ENCODE peak calls at places on chromosomes 5 and 9, in six cellular contexts. S is H9, I is omental fat pad, D is endothelial cell, O is pancreas, Q is left lung. A is an unnamed sample.

GRCh38 chr5:111070272-111071134 is 1.0 kb upstream of the TSLP start:
- DNase-seq in S (peak), I (no peak), D (peak), O (no peak), Q (no peak), A (no peak)

GRCh38 chr5:78540335-78541057 is 108.1 kb downstream of the LHFPL2 start:
- DNase-seq in S (no peak), I (no peak), D (no peak), O (no peak), Q (no peak), A (no peak)

GRCh38 chr5:129973716-129974426 is 69.6 kb downstream of the CHSY3 start:
- DNase-seq in S (no peak), I (no peak), D (no peak), O (no peak), Q (no peak), A (no peak)

GRCh38 chr9:71393011-71393410 is 271.6 kb upstream of the TRPM3 start:
- DNase-seq in S (no peak), I (no peak), D (no peak), O (no peak), Q (no peak), A (no peak)

GRCh38 chr5:32973646-32974045 is 262.5 kb downstream of the NPR3 start:
- DNase-seq in S (no peak), I (no peak), D (no peak), O (no peak), Q (no peak), A (no peak)

GRCh38 chr9:118644066-118644465 is 725.2 kb downstream of the BRINP1 start:
- DNase-seq in S (no peak), I (no peak), D (no peak), O (no peak), Q (no peak), A (no peak)

GRCh38 chr5:162948677-162949076 is 488.7 kb upstream of the CCNG1 start:
- DNase-seq in S (no peak), I (no peak), D (no peak), O (no peak), Q (no peak), A (no peak)

GRCh38 chr5:54217826-54218503 is 92.4 kb downstream of the ARL15 start:
- DNase-seq in S (no peak), I (no peak), D (peak), O (peak), Q (no peak), A (no peak)

GRCh38 chr9:124011460-124012301 is at the start of gene LHX2:
- DNase-seq in S (peak), I (no peak), D (peak), O (no peak), Q (no peak), A (no peak)

GRCh38 chr5:134022333-134022732 is 17.6 kb upstream of the VDAC1 start:
- DNase-seq in S (no peak), I (no peak), D (no peak), O (no peak), Q (no peak), A (no peak)

GRCh38 chr5:24110019-24110615 is 534.7 kb downstream of the CDH10 start:
- DNase-seq in S (no peak), I (no peak), D (no peak), O (no peak), Q (no peak), A (no peak)

GRCh38 chr5:67290620-67291019 is 94.0 kb upstream of the CD180 start:
- DNase-seq in S (no peak), I (no peak), D (no peak), O (no peak), Q (no peak), A (no peak)

GRCh38 chr9:77956555-77956954 is 75.1 kb downstream of the GNAQ start:
- DNase-seq in S (no peak), I (no peak), D (no peak), O (no peak), Q (no peak), A (no peak)

GRCh38 chr5:27034531-27034930 is 3.9 kb downstream of the CDH9 start:
- DNase-seq in S (no peak), I (no peak), D (no peak), O (no peak), Q (no peak), A (no peak)

GRCh38 chr5:142512041-142512679 is 173.7 kb downstream of the FGF1 start:
- DNase-seq in S (no peak), I (no peak), D (no peak), O (no peak), Q (no peak), A (no peak)

GRCh38 chr5:103237783-103238182 is 20.8 kb upstream of the MACIR start:
- DNase-seq in S (no peak), I (no peak), D (no peak), O (no peak), Q (no peak), A (no peak)

GRCh38 chr9:83299556-83299955 is 236.6 kb upstream of the RASEF start:
- DNase-seq in S (no peak), I (no peak), D (no peak), O (no peak), Q (peak), A (no peak)

GRCh38 chr5:90547072-90547536 is 11.5 kb upstream of the ADGRV1 start:
- DNase-seq in S (no peak), I (no peak), D (no peak), O (no peak), Q (no peak), A (no peak)

GRCh38 chr9:128341435-128341849 is 1.1 kb downstream of the SLC27A4 start:
- DNase-seq in S (peak), I (no peak), D (peak), O (peak), Q (peak), A (peak)

GRCh38 chr5:170818222-170818621 is 34.7 kb downstream of the GABRP start:
- DNase-seq in S (no peak), I (no peak), D (no peak), O (no peak), Q (no peak), A (no peak)

GRCh38 chr5:110053824-110054223 is 364.1 kb downstream of the MAN2A1 start:
- DNase-seq in S (no peak), I (no peak), D (no peak), O (no peak), Q (no peak), A (no peak)

GRCh38 chr9:14435871-14436270 is 121.9 kb upstream of the NFIB start:
- DNase-seq in S (no peak), I (no peak), D (no peak), O (no peak), Q (no peak), A (no peak)

GRCh38 chr9:31336391-31336790 is 1048.1 kb upstream of the ACO1 start:
- DNase-seq in S (no peak), I (no peak), D (no peak), O (no peak), Q (no peak), A (no peak)

GRCh38 chr9:32587901-32588300 is 14.9 kb upstream of the NDUFB6 start:
- DNase-seq in S (no peak), I (no peak), D (no peak), O (no peak), Q (no peak), A (no peak)

GRCh38 chr5:177431317-177432142 is 5.1 kb downstream of the GRK6 start:
- DNase-seq in S (no peak), I (no peak), D (no peak), O (no peak), Q (peak), A (peak)

GRCh38 chr5:40518511-40518917 is 161.2 kb upstream of the PTGER4 start:
- DNase-seq in S (no peak), I (no peak), D (no peak), O (no peak), Q (no peak), A (no peak)

GRCh38 chr5:150497274-150497988 is 10.5 kb upstream of the NDST1 start:
- DNase-seq in S (no peak), I (no peak), D (no peak), O (no peak), Q (no peak), A (no peak)

GRCh38 chr5:42858031-42858643 is 46.4 kb upstream of the SELENOP start:
- DNase-seq in S (no peak), I (no peak), D (no peak), O (no peak), Q (no peak), A (no peak)

GRCh38 chr5:44046581-44047327 is 342.5 kb downstream of the FGF10 start:
- DNase-seq in S (no peak), I (no peak), D (no peak), O (no peak), Q (no peak), A (no peak)

GRCh38 chr5:68379275-68380026 is 163.9 kb downstream of the PIK3R1 start:
- DNase-seq in S (no peak), I (no peak), D (no peak), O (no peak), Q (no peak), A (no peak)

GRCh38 chr9:125946397-125946796 is 199.2 kb downstream of the PBX3 start:
- DNase-seq in S (no peak), I (no peak), D (no peak), O (no peak), Q (no peak), A (no peak)
- TF ChIP-seq CTCF in S (no peak), I (no peak), D (no peak), O (no peak), Q (no peak), A (no peak)

DNA sequence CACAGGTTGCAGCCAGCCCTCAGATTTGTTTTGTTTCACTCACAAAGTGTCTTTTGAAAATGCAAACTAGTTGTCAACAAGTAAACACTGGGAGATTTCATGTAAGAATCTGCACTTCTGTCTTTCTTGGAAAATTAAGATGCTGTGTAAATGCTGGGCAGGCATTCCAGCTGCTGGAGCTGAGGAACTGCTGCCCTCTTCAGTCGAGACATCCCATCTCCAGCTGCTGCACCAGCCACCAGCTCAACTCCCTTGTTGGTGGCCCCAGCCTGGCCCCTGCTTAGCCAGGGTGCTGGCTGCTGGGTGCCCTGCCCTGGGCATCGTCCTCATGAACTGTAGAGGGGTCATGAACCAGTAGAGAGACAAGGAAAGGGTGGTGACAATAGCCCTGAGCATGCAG is 33.1 kb upstream of the AFAP1L1 start:
- DNase-seq in S (no peak), I (no peak), D (no peak), O (no peak), Q (no peak), A (no peak)
- TF ChIP-seq CTCF in S (peak), I (no peak), D (no peak), O (no peak), Q (no peak), A (no peak)

GRCh38 chr9:106403081-106403480 is 459.9 kb upstream of the ZNF462 start:
- DNase-seq in S (no peak), I (no peak), D (no peak), O (no peak), Q (no peak), A (no peak)

GRCh38 chr9:106405871-106406435 is 457.0 kb upstream of the ZNF462 start:
- DNase-seq in S (no peak), I (no peak), D (no peak), O (no peak), Q (no peak), A (no peak)

GRCh38 chr9:106400950-106401349 is 462.0 kb upstream of the ZNF462 start:
- DNase-seq in S (no peak), I (no peak), D (no peak), O (no peak), Q (no peak), A (no peak)

GRCh38 chr9:106400170-106400569 is 462.8 kb upstream of the ZNF462 start:
- DNase-seq in S (no peak), I (no peak), D (no peak), O (no peak), Q (no peak), A (no peak)

GRCh38 chr9:106404137-106404536 is 458.8 kb upstream of the ZNF462 start:
- DNase-seq in S (no peak), I (no peak), D (no peak), O (no peak), Q (no peak), A (no peak)
- TF ChIP-seq CTCF in S (no peak), I (no peak), D (no peak), O (no peak), Q (no peak), A (no peak)

GRCh38 chr5:165617491-165617890 is 2112.1 kb downstream of the MAT2B start:
- DNase-seq in S (no peak), I (no peak), D (no peak), O (no peak), Q (no peak), A (no peak)

GRCh38 chr5:165620394-165620793 is 2115.0 kb downstream of the MAT2B start:
- DNase-seq in S (no peak), I (peak), D (no peak), O (no peak), Q (no peak), A (no peak)

DNA sequence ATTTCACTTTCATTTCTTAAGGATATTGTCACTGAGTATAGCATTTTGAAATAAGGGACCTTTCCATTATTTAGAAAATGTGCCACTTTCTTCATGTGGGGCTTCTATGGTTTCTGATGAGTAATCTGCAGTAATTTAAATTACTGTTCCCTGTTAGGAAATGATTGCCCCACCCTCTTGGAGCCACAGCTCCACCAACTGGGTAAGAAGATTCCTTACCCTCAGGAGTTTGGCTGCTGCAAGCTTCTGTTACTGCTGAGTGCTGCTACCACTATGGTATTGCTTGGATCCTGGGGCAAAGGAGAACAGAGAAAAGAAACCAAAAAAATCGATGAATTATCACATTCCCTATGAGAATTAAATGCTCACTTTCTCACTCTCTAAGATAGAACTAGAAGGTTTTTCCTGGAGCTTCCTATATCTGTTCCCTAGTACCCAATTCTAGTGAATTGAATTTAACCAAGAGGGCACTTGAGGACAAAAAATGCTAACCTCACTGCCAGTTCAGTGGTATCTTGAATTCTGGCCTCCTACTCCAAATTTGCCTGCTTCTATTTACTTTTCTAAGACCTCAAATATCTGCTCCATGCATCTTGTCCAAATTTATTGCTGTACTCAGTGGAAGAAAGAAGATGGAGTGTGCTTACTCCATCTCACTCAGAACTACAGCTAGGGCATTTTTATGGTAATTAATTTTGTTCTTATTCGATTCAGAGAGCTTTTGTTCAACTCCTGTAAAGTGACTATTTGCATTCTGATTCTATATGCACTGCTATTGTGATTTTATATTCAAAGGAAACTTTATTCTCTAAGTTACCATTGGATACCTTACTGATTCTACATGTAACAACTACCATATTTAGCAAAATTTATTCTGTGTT is 2111.4 kb downstream of the MAT2B start:
- DNase-seq in S (peak), I (no peak), D (no peak), O (no peak), Q (no peak), A (no peak)
- TF ChIP-seq CTCF in S (peak), I (no peak), D (no peak), O (no peak), Q (no peak), A (no peak)

DNA sequence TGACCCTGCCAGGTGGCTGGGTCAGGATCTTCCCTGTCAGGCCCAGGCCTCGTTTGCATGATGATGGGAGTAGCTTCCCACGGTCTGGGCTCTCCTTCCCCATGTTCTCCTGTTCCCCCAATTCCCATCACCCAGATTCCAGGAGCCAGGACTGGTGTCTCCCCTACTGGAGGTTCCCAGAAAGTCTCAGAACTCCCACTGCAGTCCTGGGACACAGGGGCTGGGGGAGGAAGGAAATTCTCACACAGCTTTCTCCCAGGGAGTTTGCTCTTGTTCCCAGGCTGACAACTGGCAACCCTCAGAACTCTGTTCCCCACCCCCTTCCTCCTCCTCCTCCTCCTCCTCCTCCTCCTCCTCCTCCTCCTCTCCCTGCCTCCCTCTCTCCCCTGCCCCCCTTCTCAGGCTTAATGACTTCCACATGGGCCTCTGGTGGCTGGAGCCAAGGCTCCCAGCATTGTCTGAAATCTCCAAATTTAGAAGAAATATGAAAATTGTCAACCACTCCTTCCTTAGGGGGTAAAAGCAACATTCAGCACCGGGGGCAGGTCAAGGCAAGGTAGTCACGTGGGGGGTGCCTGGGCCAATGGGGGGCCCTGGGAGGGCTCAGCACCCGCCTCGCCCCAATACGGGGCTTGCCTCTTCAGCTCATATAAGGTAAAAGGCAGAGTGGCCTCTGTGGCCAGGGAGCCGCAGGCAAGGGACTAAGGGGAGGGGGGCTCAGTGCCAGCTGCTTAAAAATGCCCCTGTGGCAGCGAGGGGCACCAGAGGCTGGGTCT is 27.3 kb upstream of the IL17B start:
- DNase-seq in S (peak), I (no peak), D (no peak), O (no peak), Q (peak), A (no peak)
- TF ChIP-seq CTCF in S (peak), I (no peak), D (no peak), O (no peak), Q (no peak), A (no peak)

GRCh38 chr5:58491216-58491892 is at the start of gene GAPT:
- DNase-seq in S (no peak), I (no peak), D (no peak), O (no peak), Q (no peak), A (no peak)
- TF ChIP-seq CTCF in S (no peak), I (no peak), D (no peak), O (no peak), Q (no peak), A (no peak)

DNA sequence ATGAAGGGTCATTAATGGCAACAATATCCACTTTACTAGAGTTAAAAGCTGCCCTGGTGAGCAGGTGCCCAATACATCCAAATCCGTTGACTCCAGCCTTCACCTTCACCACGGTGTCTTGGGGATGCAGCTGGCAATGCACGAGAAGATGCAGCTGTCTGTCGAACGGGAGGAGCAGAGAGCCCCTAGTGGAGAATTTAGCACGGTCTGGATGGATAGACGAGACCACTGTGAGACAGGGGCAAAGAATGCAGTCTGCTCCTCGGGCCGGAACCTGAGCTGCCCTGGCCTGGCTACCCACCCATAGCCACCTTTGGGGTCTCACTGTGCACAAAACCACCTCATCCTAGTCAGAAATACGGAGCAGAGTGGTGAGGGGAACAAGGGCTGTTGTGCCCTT is 35.1 kb downstream of the ADRA1B start:
- DNase-seq in S (peak), I (no peak), D (peak), O (no peak), Q (no peak), A (no peak)
- TF ChIP-seq CTCF in S (peak), I (no peak), D (no peak), O (no peak), Q (no peak), A (no peak)

GRCh38 chr5:29811914-29812679 is 1381.4 kb upstream of the CDH6 start:
- DNase-seq in S (no peak), I (no peak), D (no peak), O (no peak), Q (no peak), A (no peak)
- TF ChIP-seq CTCF in S (peak), I (no peak), D (no peak), O (no peak), Q (no peak), A (no peak)

GRCh38 chr5:161047024-161047423 is 195.0 kb upstream of the ATP10B start:
- DNase-seq in S (no peak), I (no peak), D (no peak), O (no peak), Q (no peak), A (no peak)
- TF ChIP-seq CTCF in S (no peak), I (no peak), D (no peak), O (no peak), Q (no peak), A (no peak)

A was measured in natural killer cell.